ENCODE peak calls at places on chromosomes 7 and 10, in four cellular contexts. D, P, C and G are unnamed samples.
A peak's percentile ranks its signal among the peaks of the same experiment; 100 is the strongest.

GRCh38 chr10:117511601-117512390 is 30.8 kb upstream of the EMX2 start:
- DNase-seq in D (no peak), P (no peak), C (no peak), G (no peak)

GRCh38 chr7:133784421-133785045 is 342.6 kb upstream of the LRGUK start:
- DNase-seq in C (no peak), P (no peak), D (no peak), G (no peak)

GRCh38 chr7:92723205-92723604 is 113.2 kb downstream of the CDK6 start:
- DNase-seq in D (no peak), P (no peak), C (no peak), G (no peak)

GRCh38 chr7:157951300-157952049 is 614.7 kb downstream of the DNAJB6 start:
- DNase-seq in P (no peak), D (no peak), C (no peak), G (no peak)

GRCh38 chr10:14727389-14727918 is 47.2 kb downstream of the FAM107B start:
- DNase-seq in P (no peak), D (no peak), C (no peak), G (no peak)

GRCh38 chr7:131110294-131111080 is 217.2 kb upstream of the MKLN1 start:
- DNase-seq in P (no peak), D (no peak), C (no peak), G (no peak)

GRCh38 chr10:34729619-34730018 is 85.5 kb downstream of the PARD3 start:
- DNase-seq in D (no peak), C (no peak), P (no peak), G (no peak)

GRCh38 chr7:114081606-114082425 is 163.0 kb upstream of the PPP1R3A start:
- DNase-seq in D (no peak), P (no peak), C (no peak), G (peak; percentile 32)

GRCh38 chr7:107147464-107148214 is 21.2 kb upstream of the HBP1 start:
- DNase-seq in D (no peak), P (peak; percentile 57), C (no peak), G (no peak)

GRCh38 chr7:55534262-55534915 is 37.9 kb downstream of the VOPP1 start:
- DNase-seq in D (peak; percentile 70), P (no peak), C (peak; percentile 99), G (peak; percentile 64)

GRCh38 chr7:139117599-139118233 is 8.2 kb upstream of the ZC3HAV1 start:
- DNase-seq in D (no peak), P (no peak), C (no peak), G (no peak)

DNA sequence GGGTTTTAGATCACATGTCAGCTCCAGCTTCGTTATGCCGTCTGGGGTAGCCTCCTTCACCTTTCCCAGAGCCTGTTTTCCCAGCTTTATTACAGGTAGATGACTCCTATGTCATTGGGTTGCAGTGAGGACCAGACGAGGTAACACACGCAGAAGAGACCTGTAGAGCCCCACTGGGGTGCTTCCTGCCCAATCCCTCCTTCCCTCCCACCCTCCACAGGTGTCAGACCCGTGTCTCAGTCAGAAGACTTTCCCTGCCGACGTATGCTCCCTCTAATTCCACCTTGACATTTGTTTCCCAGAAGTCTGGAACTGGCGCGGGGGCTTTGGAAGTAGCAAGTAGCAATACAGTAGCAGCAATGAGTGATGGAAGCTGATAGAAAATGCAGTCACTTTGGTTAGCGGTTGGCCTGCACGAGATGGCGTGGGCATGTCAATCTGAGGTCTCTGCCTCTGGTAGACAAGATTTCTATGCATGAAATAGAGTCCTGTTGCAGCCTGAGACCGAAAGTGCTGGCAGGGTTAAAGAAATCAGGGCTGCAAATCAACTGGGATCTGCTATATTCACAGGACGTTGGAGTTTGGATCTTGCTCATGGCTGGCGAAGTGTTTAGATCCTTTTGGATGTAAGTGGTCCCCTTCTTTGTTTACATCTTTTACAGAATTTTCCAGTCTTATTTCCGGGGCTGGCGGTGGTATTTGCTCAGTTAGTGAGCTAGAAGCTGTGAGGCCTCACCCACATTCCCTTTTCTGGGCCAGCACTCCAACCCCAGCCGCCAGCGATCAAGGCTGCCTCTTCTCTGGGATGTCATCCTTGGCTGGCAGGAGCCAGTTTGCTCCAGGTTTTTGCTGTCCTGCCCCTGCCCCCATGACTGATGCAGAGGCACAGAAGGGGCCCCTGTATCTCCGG is 78.3 kb upstream of the KMT2C start:
- DNase-seq in D (no peak), P (peak; percentile 15), C (no peak), G (no peak)
- TF ChIP-seq SPI1 in D (no peak), P (no peak), C (no peak), G (no peak)

GRCh38 chr7:801940-802364 is 30.3 kb upstream of the SUN1 start:
- DNase-seq in C (no peak), P (no peak), D (no peak), G (no peak)
- TF ChIP-seq SPI1 in C (no peak), P (no peak), D (no peak), G (no peak)

DNA sequence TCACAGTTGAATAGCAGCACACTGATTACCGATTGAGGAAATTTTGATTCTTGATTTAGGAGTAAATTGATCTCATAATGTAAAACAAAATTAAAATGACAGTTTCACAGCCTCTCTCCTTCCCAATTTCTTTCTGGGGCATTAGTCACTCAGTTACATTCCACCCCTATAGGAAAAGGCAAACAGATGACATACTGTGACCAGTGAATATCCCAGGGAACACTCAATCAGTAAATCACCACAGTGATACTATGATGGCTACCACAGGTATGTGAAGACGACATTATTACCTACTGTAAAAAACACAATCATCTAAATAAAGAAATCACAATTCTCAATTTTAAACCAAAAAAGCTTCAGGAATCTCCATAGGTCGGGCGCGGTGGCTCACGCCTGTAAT is 15.5 kb downstream of the CTTNBP2 start:
- DNase-seq in C (no peak), D (no peak), P (no peak), G (no peak)
- TF ChIP-seq SPI1 in C (no peak), D (no peak), P (no peak), G (no peak)

DNA sequence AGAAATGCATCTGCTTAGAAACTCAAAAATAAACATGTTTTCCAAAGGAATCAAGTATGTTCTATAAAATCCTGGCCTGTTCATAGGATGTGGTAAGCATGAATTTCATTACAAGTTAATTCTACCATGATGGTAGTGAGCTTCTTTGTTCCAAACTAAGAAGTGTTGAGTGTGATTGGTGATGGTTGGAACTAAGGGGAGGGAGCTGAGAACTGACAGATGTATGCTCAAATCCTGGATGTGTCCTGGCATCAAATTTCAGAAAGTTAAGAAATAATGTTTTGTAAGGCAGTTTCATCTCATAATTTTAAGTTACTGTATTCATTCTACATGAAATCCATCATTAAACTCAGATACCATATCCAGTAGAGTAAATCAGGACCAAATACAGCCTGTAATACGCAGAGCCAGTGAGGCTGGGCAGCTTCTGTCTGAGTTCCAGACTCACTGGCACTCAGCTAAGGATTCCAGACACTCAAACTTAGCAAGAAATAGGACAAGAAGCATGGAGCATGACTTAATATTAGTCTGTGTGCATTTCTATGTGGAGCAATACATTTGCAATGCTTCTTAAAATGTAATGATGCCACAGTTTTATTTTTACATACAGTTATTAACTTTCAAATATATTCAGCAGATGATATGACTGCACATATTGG is 119.6 kb downstream of the TES start:
- DNase-seq in D (no peak), P (no peak), C (no peak), G (no peak)
- TF ChIP-seq SPI1 in D (no peak), P (no peak), C (no peak), G (no peak)

DNA sequence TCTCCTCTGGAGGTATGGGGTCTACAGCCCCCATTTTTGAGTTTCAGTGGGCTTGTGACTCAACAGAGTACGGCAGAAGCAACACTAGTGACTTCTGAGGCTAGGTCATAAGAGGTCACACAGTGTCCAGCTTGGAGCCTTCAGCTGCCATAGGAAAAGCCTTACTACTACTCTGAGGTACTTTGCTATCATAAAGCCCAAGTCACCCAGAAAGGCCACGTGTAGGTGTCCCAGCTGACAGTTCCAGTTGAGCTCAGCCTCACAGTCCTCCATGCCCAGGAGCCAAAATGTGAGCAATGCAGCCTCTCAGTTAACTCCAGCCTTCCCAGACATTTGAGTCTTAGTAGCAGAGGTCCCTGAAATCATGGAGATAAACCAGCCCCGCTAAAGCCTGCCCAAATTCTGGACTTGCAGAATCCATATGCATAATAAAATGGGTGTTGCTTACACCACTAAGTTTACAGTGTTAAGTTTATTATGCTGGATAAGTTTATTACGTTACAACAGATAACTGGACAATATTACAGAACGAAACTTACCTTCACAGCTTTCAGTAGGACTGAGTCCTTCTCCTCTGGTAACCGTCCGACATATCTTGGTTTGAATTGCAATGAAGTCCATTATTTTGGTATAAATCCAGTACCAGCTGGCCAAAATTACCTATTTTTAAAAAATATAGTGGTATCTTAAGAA is 181.1 kb downstream of the AVL9 start:
- DNase-seq in D (no peak), C (no peak), P (no peak), G (no peak)
- TF ChIP-seq SPI1 in D (no peak), C (no peak), P (no peak), G (no peak)